ENCODE peak calls at places on chromosomes 16 and 17, in seven cellular contexts. Y, Z, X, I, B, P and G are unnamed samples.

GRCh38 chr17:752620-753219 is 656 bp upstream of the GEMIN4 start:
- DNase-seq in Y (no peak), Z (peak), X (no peak), I (no peak), B (no peak), P (peak), G (no peak)

GRCh38 chr17:15882777-15883176 is 62.2 kb upstream of the ADORA2B start:
- DNase-seq in Y (no peak), Z (no peak), X (no peak), I (no peak), B (no peak), P (no peak), G (no peak)

GRCh38 chr17:35900693-35901487 is 20.7 kb upstream of the CCL5 start:
- DNase-seq in Y (no peak), Z (peak), X (no peak), I (no peak), B (no peak), P (no peak), G (no peak)

GRCh38 chr17:32806646-32807045 is 70.3 kb downstream of the MYO1D start:
- DNase-seq in Y (no peak), Z (no peak), X (no peak), I (no peak), B (no peak), P (no peak), G (no peak)

GRCh38 chr16:81652798-81653505 is 126.1 kb upstream of the PLCG2 start:
- DNase-seq in Y (no peak), Z (no peak), X (no peak), I (no peak), B (no peak), P (no peak), G (no peak)

GRCh38 chr17:68346448-68346847 is 55.2 kb downstream of the ARSG start:
- DNase-seq in Y (no peak), Z (no peak), X (no peak), I (peak), B (peak), P (no peak), G (no peak)

GRCh38 chr17:50470451-50470850 is 1.8 kb upstream of the CHAD start:
- DNase-seq in Y (no peak), Z (no peak), X (no peak), I (no peak), B (no peak), P (no peak), G (no peak)

GRCh38 chr17:52170963-52171572 is 12.6 kb upstream of the CA10 start:
- DNase-seq in Y (peak), Z (peak), X (no peak), I (no peak), B (no peak), P (no peak), G (no peak)

GRCh38 chr16:24609740-24610420 is 70.5 kb downstream of the RBBP6 start:
- DNase-seq in Y (peak), Z (peak), X (peak), I (peak), B (no peak), P (peak), G (peak)

GRCh38 chr16:82439678-82440293 is 187.0 kb upstream of the CDH13 start:
- DNase-seq in Y (peak), Z (peak), X (no peak), I (no peak), B (no peak), P (peak), G (no peak)

GRCh38 chr16:2159052-2159838 is 3.7 kb downstream of the TRAF7 start:
- DNase-seq in Y (no peak), Z (peak), X (no peak), I (no peak), B (no peak), P (peak), G (peak)

GRCh38 chr16:48864055-48864454 is 254.1 kb upstream of the N4BP1 start:
- DNase-seq in Y (no peak), Z (no peak), X (no peak), I (no peak), B (no peak), P (no peak), G (no peak)

GRCh38 chr16:31177136-31177535 is 2.8 kb upstream of the FUS start:
- DNase-seq in Y (no peak), Z (no peak), X (no peak), I (peak), B (peak), P (no peak), G (no peak)

GRCh38 chr17:35082073-35082657 is 18.7 kb upstream of the RFFL start:
- DNase-seq in Y (no peak), Z (peak), X (peak), I (no peak), B (no peak), P (peak), G (peak)

GRCh38 chr16:47049901-47050583 is 76.6 kb upstream of the DNAJA2 start:
- DNase-seq in Y (no peak), Z (no peak), X (no peak), I (no peak), B (no peak), P (no peak), G (no peak)